ENCODE peak calls at places on chromosome 6, in ten cellular contexts. One of them, this sample, is unnamed.

GRCh38 chr6:138856654-138857053 is 60.8 kb downstream of the ECT2L start:
- DNase-seq in activated naive CD4-positive, alpha-beta T cell: no peak
- DNase-seq in HL-60: no peak
- DNase-seq in AG08396: no peak
- DNase-seq in GM04504: no peak
- DNase-seq in lung: no peak
- DNase-seq in NCI-H1417: no peak
- DNase-seq in NCI-H1930: no peak
- DNase-seq in activated CD8-positive, alpha-beta memory T cell treated with anti-CD3 and anti-CD28 coated beads, Interleukin-2, amount 50 U/mL, for 48 hours: no peak
- DNase-seq in effector CD8-positive, alpha-beta T cell: no peak
- DNase-seq in this sample: no peak

GRCh38 chr6:39932386-39932785 is 1.9 kb downstream of the MOCS1 start:
- DNase-seq in activated naive CD4-positive, alpha-beta T cell: no peak
- DNase-seq in HL-60: no peak
- DNase-seq in AG08396: no peak
- DNase-seq in GM04504: no peak
- DNase-seq in lung: no peak
- DNase-seq in NCI-H1417: no peak
- DNase-seq in NCI-H1930: no peak
- DNase-seq in activated CD8-positive, alpha-beta memory T cell treated with anti-CD3 and anti-CD28 coated beads, Interleukin-2, amount 50 U/mL, for 48 hours: no peak
- DNase-seq in effector CD8-positive, alpha-beta T cell: no peak
- DNase-seq in this sample: no peak

GRCh38 chr6:36873612-36874011 is 991 bp downstream of the PPIL1 start:
- DNase-seq in activated naive CD4-positive, alpha-beta T cell: no peak
- DNase-seq in HL-60: no peak
- DNase-seq in AG08396: no peak
- DNase-seq in GM04504: no peak
- DNase-seq in lung: no peak
- DNase-seq in NCI-H1417: no peak
- DNase-seq in NCI-H1930: no peak
- DNase-seq in activated CD8-positive, alpha-beta memory T cell treated with anti-CD3 and anti-CD28 coated beads, Interleukin-2, amount 50 U/mL, for 48 hours: peak
- DNase-seq in effector CD8-positive, alpha-beta T cell: no peak
- DNase-seq in this sample: no peak

GRCh38 chr6:75893058-75893775 is 144.2 kb downstream of the MYO6 start:
- DNase-seq in activated naive CD4-positive, alpha-beta T cell: no peak
- DNase-seq in HL-60: peak
- DNase-seq in AG08396: peak
- DNase-seq in GM04504: peak
- DNase-seq in lung: no peak
- DNase-seq in NCI-H1417: peak
- DNase-seq in NCI-H1930: peak
- DNase-seq in activated CD8-positive, alpha-beta memory T cell treated with anti-CD3 and anti-CD28 coated beads, Interleukin-2, amount 50 U/mL, for 48 hours: no peak
- DNase-seq in effector CD8-positive, alpha-beta T cell: no peak
- DNase-seq in this sample: peak

GRCh38 chr6:44052419-44053011 is 74.7 kb downstream of the MRPL14 start:
- DNase-seq in activated naive CD4-positive, alpha-beta T cell: no peak
- DNase-seq in HL-60: peak
- DNase-seq in AG08396: peak
- DNase-seq in GM04504: peak
- DNase-seq in lung: no peak
- DNase-seq in NCI-H1417: no peak
- DNase-seq in NCI-H1930: no peak
- DNase-seq in activated CD8-positive, alpha-beta memory T cell treated with anti-CD3 and anti-CD28 coated beads, Interleukin-2, amount 50 U/mL, for 48 hours: no peak
- DNase-seq in effector CD8-positive, alpha-beta T cell: no peak
- DNase-seq in this sample: peak

GRCh38 chr6:158718431-158719126 is 68.7 kb downstream of the SYTL3 start:
- DNase-seq in activated naive CD4-positive, alpha-beta T cell: no peak
- DNase-seq in HL-60: no peak
- DNase-seq in AG08396: peak
- DNase-seq in GM04504: no peak
- DNase-seq in lung: no peak
- DNase-seq in NCI-H1417: peak
- DNase-seq in NCI-H1930: no peak
- DNase-seq in activated CD8-positive, alpha-beta memory T cell treated with anti-CD3 and anti-CD28 coated beads, Interleukin-2, amount 50 U/mL, for 48 hours: no peak
- DNase-seq in effector CD8-positive, alpha-beta T cell: no peak
- DNase-seq in this sample: peak

GRCh38 chr6:43147691-43148477 is 23.2 kb upstream of the SRF start:
- DNase-seq in activated naive CD4-positive, alpha-beta T cell: no peak
- DNase-seq in HL-60: no peak
- DNase-seq in AG08396: no peak
- DNase-seq in GM04504: no peak
- DNase-seq in lung: no peak
- DNase-seq in NCI-H1417: no peak
- DNase-seq in NCI-H1930: no peak
- DNase-seq in activated CD8-positive, alpha-beta memory T cell treated with anti-CD3 and anti-CD28 coated beads, Interleukin-2, amount 50 U/mL, for 48 hours: no peak
- DNase-seq in effector CD8-positive, alpha-beta T cell: no peak
- DNase-seq in this sample: no peak

GRCh38 chr6:27478141-27478705 is 5.3 kb upstream of the ZNF184 start:
- DNase-seq in activated naive CD4-positive, alpha-beta T cell: no peak
- DNase-seq in HL-60: no peak
- DNase-seq in AG08396: peak
- DNase-seq in GM04504: no peak
- DNase-seq in lung: no peak
- DNase-seq in NCI-H1417: no peak
- DNase-seq in NCI-H1930: no peak
- DNase-seq in activated CD8-positive, alpha-beta memory T cell treated with anti-CD3 and anti-CD28 coated beads, Interleukin-2, amount 50 U/mL, for 48 hours: no peak
- DNase-seq in effector CD8-positive, alpha-beta T cell: no peak
- DNase-seq in this sample: peak

GRCh38 chr6:26284537-26285142 is 80.4 kb upstream of the BTN3A2 start:
- DNase-seq in activated naive CD4-positive, alpha-beta T cell: peak
- DNase-seq in HL-60: no peak
- DNase-seq in AG08396: peak
- DNase-seq in GM04504: no peak
- DNase-seq in lung: peak
- DNase-seq in NCI-H1417: peak
- DNase-seq in NCI-H1930: no peak
- DNase-seq in activated CD8-positive, alpha-beta memory T cell treated with anti-CD3 and anti-CD28 coated beads, Interleukin-2, amount 50 U/mL, for 48 hours: peak
- DNase-seq in effector CD8-positive, alpha-beta T cell: peak
- DNase-seq in this sample: peak

GRCh38 chr6:1766663-1767062 is 156.9 kb downstream of the FOXC1 start:
- DNase-seq in activated naive CD4-positive, alpha-beta T cell: no peak
- DNase-seq in HL-60: no peak
- DNase-seq in AG08396: no peak
- DNase-seq in GM04504: no peak
- DNase-seq in lung: no peak
- DNase-seq in NCI-H1417: no peak
- DNase-seq in NCI-H1930: no peak
- DNase-seq in activated CD8-positive, alpha-beta memory T cell treated with anti-CD3 and anti-CD28 coated beads, Interleukin-2, amount 50 U/mL, for 48 hours: no peak
- DNase-seq in effector CD8-positive, alpha-beta T cell: no peak
- DNase-seq in this sample: no peak

GRCh38 chr6:13233106-13233505 is 95.2 kb downstream of the TBC1D7 start:
- DNase-seq in activated naive CD4-positive, alpha-beta T cell: no peak
- DNase-seq in HL-60: no peak
- DNase-seq in AG08396: no peak
- DNase-seq in GM04504: no peak
- DNase-seq in lung: no peak
- DNase-seq in NCI-H1417: no peak
- DNase-seq in NCI-H1930: no peak
- DNase-seq in activated CD8-positive, alpha-beta memory T cell treated with anti-CD3 and anti-CD28 coated beads, Interleukin-2, amount 50 U/mL, for 48 hours: no peak
- DNase-seq in effector CD8-positive, alpha-beta T cell: no peak
- DNase-seq in this sample: no peak

GRCh38 chr6:19795211-19795610 is 42.0 kb upstream of the ID4 start:
- DNase-seq in activated naive CD4-positive, alpha-beta T cell: no peak
- DNase-seq in HL-60: no peak
- DNase-seq in AG08396: no peak
- DNase-seq in GM04504: no peak
- DNase-seq in lung: no peak
- DNase-seq in NCI-H1417: no peak
- DNase-seq in NCI-H1930: no peak
- DNase-seq in activated CD8-positive, alpha-beta memory T cell treated with anti-CD3 and anti-CD28 coated beads, Interleukin-2, amount 50 U/mL, for 48 hours: no peak
- DNase-seq in effector CD8-positive, alpha-beta T cell: no peak
- DNase-seq in this sample: no peak

GRCh38 chr6:37078814-37079213 is 73.4 kb downstream of the FGD2 start:
- DNase-seq in activated naive CD4-positive, alpha-beta T cell: no peak
- DNase-seq in HL-60: no peak
- DNase-seq in AG08396: no peak
- DNase-seq in GM04504: no peak
- DNase-seq in lung: no peak
- DNase-seq in NCI-H1417: no peak
- DNase-seq in NCI-H1930: no peak
- DNase-seq in activated CD8-positive, alpha-beta memory T cell treated with anti-CD3 and anti-CD28 coated beads, Interleukin-2, amount 50 U/mL, for 48 hours: no peak
- DNase-seq in effector CD8-positive, alpha-beta T cell: no peak
- DNase-seq in this sample: no peak

GRCh38 chr6:126377594-126378153 is 37.8 kb downstream of the CENPW start:
- DNase-seq in activated naive CD4-positive, alpha-beta T cell: no peak
- DNase-seq in HL-60: no peak
- DNase-seq in AG08396: no peak
- DNase-seq in GM04504: no peak
- DNase-seq in lung: no peak
- DNase-seq in NCI-H1417: no peak
- DNase-seq in NCI-H1930: no peak
- DNase-seq in activated CD8-positive, alpha-beta memory T cell treated with anti-CD3 and anti-CD28 coated beads, Interleukin-2, amount 50 U/mL, for 48 hours: no peak
- DNase-seq in effector CD8-positive, alpha-beta T cell: no peak
- DNase-seq in this sample: no peak

GRCh38 chr6:147080215-147080614 is 124.0 kb upstream of the STXBP5 start:
- DNase-seq in activated naive CD4-positive, alpha-beta T cell: no peak
- DNase-seq in HL-60: no peak
- DNase-seq in AG08396: no peak
- DNase-seq in GM04504: no peak
- DNase-seq in lung: no peak
- DNase-seq in NCI-H1417: no peak
- DNase-seq in NCI-H1930: no peak
- DNase-seq in activated CD8-positive, alpha-beta memory T cell treated with anti-CD3 and anti-CD28 coated beads, Interleukin-2, amount 50 U/mL, for 48 hours: no peak
- DNase-seq in effector CD8-positive, alpha-beta T cell: no peak
- DNase-seq in this sample: no peak

GRCh38 chr6:137076277-137077068 is 31.7 kb upstream of the IL20RA start:
- DNase-seq in activated naive CD4-positive, alpha-beta T cell: peak
- DNase-seq in HL-60: peak
- DNase-seq in AG08396: peak
- DNase-seq in GM04504: peak
- DNase-seq in lung: peak
- DNase-seq in NCI-H1417: peak
- DNase-seq in NCI-H1930: peak
- DNase-seq in activated CD8-positive, alpha-beta memory T cell treated with anti-CD3 and anti-CD28 coated beads, Interleukin-2, amount 50 U/mL, for 48 hours: peak
- DNase-seq in effector CD8-positive, alpha-beta T cell: peak
- DNase-seq in this sample: peak

GRCh38 chr6:64383277-64383676 is 747.7 kb downstream of the PHF3 start:
- DNase-seq in activated naive CD4-positive, alpha-beta T cell: no peak
- DNase-seq in HL-60: no peak
- DNase-seq in AG08396: no peak
- DNase-seq in GM04504: no peak
- DNase-seq in lung: no peak
- DNase-seq in NCI-H1417: no peak
- DNase-seq in NCI-H1930: no peak
- DNase-seq in activated CD8-positive, alpha-beta memory T cell treated with anti-CD3 and anti-CD28 coated beads, Interleukin-2, amount 50 U/mL, for 48 hours: no peak
- DNase-seq in effector CD8-positive, alpha-beta T cell: no peak
- DNase-seq in this sample: no peak

GRCh38 chr6:80094017-80094416 is 12.5 kb upstream of the BCKDHB start:
- DNase-seq in activated naive CD4-positive, alpha-beta T cell: no peak
- DNase-seq in HL-60: no peak
- DNase-seq in AG08396: peak
- DNase-seq in GM04504: no peak
- DNase-seq in lung: no peak
- DNase-seq in NCI-H1417: no peak
- DNase-seq in NCI-H1930: no peak
- DNase-seq in activated CD8-positive, alpha-beta memory T cell treated with anti-CD3 and anti-CD28 coated beads, Interleukin-2, amount 50 U/mL, for 48 hours: no peak
- DNase-seq in effector CD8-positive, alpha-beta T cell: no peak
- DNase-seq in this sample: peak

GRCh38 chr6:44237813-44238433 is 9.0 kb upstream of the HSP90AB1 start:
- DNase-seq in activated naive CD4-positive, alpha-beta T cell: peak
- DNase-seq in HL-60: no peak
- DNase-seq in AG08396: peak
- DNase-seq in GM04504: peak
- DNase-seq in lung: peak
- DNase-seq in NCI-H1417: peak
- DNase-seq in NCI-H1930: peak
- DNase-seq in activated CD8-positive, alpha-beta memory T cell treated with anti-CD3 and anti-CD28 coated beads, Interleukin-2, amount 50 U/mL, for 48 hours: peak
- DNase-seq in effector CD8-positive, alpha-beta T cell: peak
- DNase-seq in this sample: peak

GRCh38 chr6:108497883-108498282 is 62.8 kb upstream of the FOXO3 start:
- DNase-seq in activated naive CD4-positive, alpha-beta T cell: no peak
- DNase-seq in HL-60: no peak
- DNase-seq in AG08396: peak
- DNase-seq in GM04504: no peak
- DNase-seq in lung: no peak
- DNase-seq in NCI-H1417: peak
- DNase-seq in NCI-H1930: peak
- DNase-seq in activated CD8-positive, alpha-beta memory T cell treated with anti-CD3 and anti-CD28 coated beads, Interleukin-2, amount 50 U/mL, for 48 hours: no peak
- DNase-seq in effector CD8-positive, alpha-beta T cell: no peak
- DNase-seq in this sample: peak

GRCh38 chr6:95387845-95388244 is 189.5 kb upstream of the MANEA start:
- DNase-seq in activated naive CD4-positive, alpha-beta T cell: no peak
- DNase-seq in HL-60: no peak
- DNase-seq in AG08396: no peak
- DNase-seq in GM04504: no peak
- DNase-seq in lung: no peak
- DNase-seq in NCI-H1417: no peak
- DNase-seq in NCI-H1930: no peak
- DNase-seq in activated CD8-positive, alpha-beta memory T cell treated with anti-CD3 and anti-CD28 coated beads, Interleukin-2, amount 50 U/mL, for 48 hours: no peak
- DNase-seq in effector CD8-positive, alpha-beta T cell: no peak
- DNase-seq in this sample: no peak

This sample was measured in AG20443.